ENCODE peak calls at places on chromosome 2, in nine cellular contexts. N, Q, U, M, L, H, B, O and V are unnamed samples.

GRCh38 chr2:40367652-40368051 is 84.2 kb downstream of the SLC8A1 start:
- DNase-seq in Q (no peak), H (no peak), N (no peak), O (no peak), L (no peak), B (peak; percentile 79), M (no peak), U (peak; percentile 67), V (no peak)

GRCh38 chr2:85888020-85888744 is 608 bp downstream of the ST3GAL5 start:
- DNase-seq in U (peak; percentile 53), O (peak; percentile 35), Q (peak; percentile 40), N (peak; percentile 59), B (no peak), L (peak; percentile 46), M (peak; percentile 39), H (no peak), V (peak; percentile 56)

GRCh38 chr2:227415538-227416424 is 28.0 kb upstream of the SCYGR1 start:
- DNase-seq in U (peak; percentile 89), L (no peak), B (peak; percentile 81), N (no peak), H (no peak), M (no peak), O (peak; percentile 68), Q (no peak), V (no peak)

GRCh38 chr2:206881708-206882335 is 57.5 kb upstream of the CPO start:
- DNase-seq in B (no peak), N (no peak), M (no peak), U (no peak), H (no peak), L (no peak), O (no peak), Q (no peak), V (no peak)

GRCh38 chr2:36339819-36340218 is 15.8 kb upstream of the CRIM1 start:
- DNase-seq in Q (no peak), M (no peak), U (peak; percentile 75), N (no peak), O (no peak), H (no peak), L (no peak), B (no peak), V (no peak)

GRCh38 chr2:174615951-174616436 is 18.4 kb upstream of the WIPF1 start:
- DNase-seq in Q (no peak), H (no peak), O (peak; percentile 36), U (peak; percentile 75), B (peak; percentile 93), M (no peak), N (no peak), L (no peak), V (no peak)

GRCh38 chr2:64952113-64952895 is 36.9 kb upstream of the SLC1A4 start:
- DNase-seq in L (no peak), H (no peak), O (no peak), M (no peak), N (no peak), U (no peak), Q (no peak), B (no peak), V (no peak)

GRCh38 chr2:25146896-25147295 is 21.5 kb downstream of the POMC start:
- DNase-seq in U (no peak), O (no peak), Q (no peak), H (no peak), N (no peak), B (no peak), L (no peak), M (no peak), V (no peak)

GRCh38 chr2:104547251-104547650 is 306.7 kb upstream of the POU3F3 start:
- DNase-seq in M (no peak), B (no peak), O (no peak), L (no peak), Q (no peak), N (no peak), H (no peak), U (no peak), V (no peak)

GRCh38 chr2:197889041-197889440 is 84.6 kb downstream of the PLCL1 start:
- DNase-seq in U (peak; percentile 90), Q (peak; percentile 50), B (no peak), M (no peak), N (peak; percentile 60), O (peak; percentile 80), L (no peak), H (no peak), V (peak; percentile 49)

GRCh38 chr2:203909192-203909945 is 27.2 kb upstream of the ICOS start:
- DNase-seq in M (peak; percentile 66), O (peak; percentile 59), L (peak; percentile 48), U (peak; percentile 87), Q (peak; percentile 42), H (peak; percentile 13), N (peak; percentile 64), B (peak; percentile 67), V (peak; percentile 53)

GRCh38 chr2:213834331-213834730 is 550.1 kb downstream of the SPAG16 start:
- DNase-seq in B (peak; percentile 81), M (no peak), O (no peak), Q (no peak), N (no peak), H (peak; percentile 6), U (peak; percentile 88), L (no peak), V (no peak)

GRCh38 chr2:97712693-97713295 is 582 bp upstream of the ZAP70 start:
- DNase-seq in N (no peak), O (no peak), Q (peak; percentile 11), H (no peak), M (no peak), B (no peak), L (no peak), U (no peak), V (no peak)

GRCh38 chr2:97714084-97714949 is 941 bp downstream of the ZAP70 start:
- DNase-seq in H (no peak), Q (peak; percentile 16), N (no peak), B (peak; percentile 15), M (no peak), U (no peak), O (no peak), L (no peak), V (no peak)

GRCh38 chr2:97711394-97711711 is 2.0 kb upstream of the ZAP70 start:
- DNase-seq in L (no peak), H (no peak), Q (no peak), O (no peak), N (no peak), U (no peak), M (no peak), B (no peak), V (no peak)

GRCh38 chr2:97714950-97715652 is 1.7 kb downstream of the ZAP70 start:
- DNase-seq in N (no peak), O (no peak), B (no peak), U (no peak), L (no peak), H (no peak), Q (no peak), M (no peak), V (no peak)

GRCh38 chr2:97713296-97714083 is at the start of gene ZAP70:
- DNase-seq in Q (peak; percentile 81), B (no peak), M (no peak), L (no peak), N (no peak), H (no peak), U (no peak), O (no peak), V (no peak)
- H3K4me3 ChIP-seq in Q (peak within 1 kb of the TSS; percentile 69), B (no peak within 1 kb of the TSS), M (no peak within 1 kb of the TSS), L (no peak within 1 kb of the TSS), N (no peak within 1 kb of the TSS), H (no peak within 1 kb of the TSS), U (no peak within 1 kb of the TSS), O (no peak within 1 kb of the TSS), V (no peak within 1 kb of the TSS)

DNA sequence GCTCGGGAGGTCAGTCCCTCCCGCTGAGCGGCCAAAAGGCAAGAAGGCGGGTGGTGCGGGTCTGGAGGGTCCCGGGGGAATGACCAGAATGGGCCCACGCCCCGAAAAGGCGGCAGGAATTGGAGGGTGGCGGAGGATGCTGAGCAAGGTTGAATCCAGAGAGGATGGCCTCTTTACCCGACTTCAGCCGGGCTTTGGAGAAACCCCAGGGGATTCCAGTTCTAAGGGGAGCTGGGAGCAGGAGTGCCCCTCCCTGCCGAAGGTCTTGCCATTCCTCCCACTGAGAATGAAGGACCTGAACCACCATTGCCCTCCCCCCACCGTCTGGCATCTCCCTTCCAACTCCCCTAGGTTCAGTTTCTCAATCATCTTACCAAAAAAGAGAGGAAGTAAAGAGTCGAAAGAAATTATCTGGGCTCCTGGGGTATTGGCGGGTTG is 38.9 kb upstream of the ATP6V1B1 start:
- DNase-seq in H (no peak), L (no peak), B (no peak), Q (no peak), U (no peak), O (no peak), M (no peak), N (peak; percentile 66), V (no peak)
- TF ChIP-seq EZH2phosphoT487 in H (no peak), L (no peak), B (no peak), Q (no peak), U (peak; percentile 29), O (no peak), M (peak; percentile 88), N (no peak), V (peak; percentile 81)

GRCh38 chr2:110677080-110677479 is 783 bp downstream of the BUB1 start:
- DNase-seq in B (peak; percentile 14), L (no peak), H (no peak), Q (no peak), N (no peak), M (no peak), U (peak; percentile 27), O (peak; percentile 25), V (no peak)
- H3K4me3 ChIP-seq in B (peak overlapping the region; percentile 94), L (peak overlapping the region; percentile 94), H (peak overlapping the region; percentile 68), Q (peak overlapping the region; percentile 92), N (peak overlapping the region; percentile 68), M (no peak overlapping the region), U (peak overlapping the region; percentile 88), O (peak overlapping the region; percentile 92), V (peak overlapping the region; percentile 81)

GRCh38 chr2:208983476-208983875 is 440.4 kb upstream of the MAP2 start:
- DNase-seq in B (no peak), H (no peak), N (no peak), L (no peak), U (no peak), Q (no peak), O (no peak), M (no peak), V (no peak)

GRCh38 chr2:208977582-208977981 is 446.3 kb upstream of the MAP2 start:
- DNase-seq in N (no peak), U (no peak), L (no peak), O (no peak), H (no peak), B (no peak), M (no peak), Q (no peak), V (no peak)

GRCh38 chr2:208982831-208983230 is 441.0 kb upstream of the MAP2 start:
- DNase-seq in O (no peak), N (no peak), M (no peak), U (no peak), L (no peak), B (no peak), H (no peak), Q (no peak), V (no peak)

GRCh38 chr2:208980321-208980720 is 443.5 kb upstream of the MAP2 start:
- DNase-seq in L (no peak), O (no peak), H (no peak), U (no peak), B (no peak), M (no peak), Q (no peak), N (no peak), V (no peak)

DNA sequence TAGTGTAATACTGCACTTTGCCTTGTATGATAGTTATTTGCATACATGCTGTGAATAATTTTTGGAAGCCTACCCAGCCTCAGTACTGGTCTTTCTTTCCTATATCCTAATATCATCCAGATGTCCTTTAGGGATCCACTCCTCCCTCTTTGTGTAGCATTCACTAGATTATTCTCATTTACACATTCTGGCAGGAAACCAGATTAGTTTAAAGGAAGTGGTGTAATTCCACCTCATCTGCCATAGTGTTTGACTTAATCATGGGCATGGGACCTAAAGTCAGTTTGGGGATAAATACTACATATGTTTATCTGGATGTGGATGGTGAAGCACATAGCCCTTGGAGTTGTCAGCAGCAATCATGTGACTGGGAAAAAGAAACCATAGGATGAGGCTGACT is 444.9 kb upstream of the MAP2 start:
- DNase-seq in Q (no peak), H (no peak), U (no peak), M (no peak), O (no peak), N (no peak), B (no peak), L (no peak), V (no peak)
- TF ChIP-seq EZH2phosphoT487 in Q (no peak), H (no peak), U (no peak), M (no peak), O (no peak), N (no peak), B (no peak), L (no peak), V (no peak)